ENCODE peak calls at places on chromosomes 2 and 18, in ten cellular contexts. Q is uterus; O is stimulated activated CD4-positive, alpha-beta T cell treated with anti-CD3 and anti-CD28 coated beads, TNF-alpha, amount 100 ng/mL, for 4 hours; J is T-helper 1 cell; M is MV-4-11; S is K562; I is frontal cortex; R is T-helper 2 cell; L is upper lobe of right lung; W is effector memory CD8-positive, alpha-beta T cell. A is an unnamed sample.

GRCh38 chr2:88122141-88122884 is 5.5 kb downstream of the FABP1 start:
- DNase-seq in Q (no peak), O (no peak), J (no peak), M (no peak), S (no peak), I (no peak), R (no peak), L (no peak), W (no peak), A (no peak)

GRCh38 chr2:84477886-84478285 is 18.8 kb upstream of the SUCLG1 start:
- DNase-seq in Q (no peak), O (no peak), J (no peak), M (no peak), S (no peak), I (no peak), R (no peak), L (no peak), W (no peak), A (no peak)

GRCh38 chr18:79321625-79322024 is 74.1 kb upstream of the NFATC1 start:
- DNase-seq in Q (no peak), O (no peak), J (no peak), M (no peak), S (no peak), I (no peak), R (no peak), L (no peak), W (no peak), A (peak)

GRCh38 chr2:183511154-183511553 is 386.9 kb downstream of the NUP35 start:
- DNase-seq in Q (no peak), O (no peak), J (no peak), M (no peak), S (no peak), I (no peak), R (no peak), L (no peak), W (no peak), A (no peak)

GRCh38 chr2:20586379-20586715 is 64.6 kb downstream of the HS1BP3 start:
- DNase-seq in Q (no peak), O (no peak), J (no peak), M (no peak), S (no peak), I (no peak), R (no peak), L (no peak), W (no peak), A (no peak)

GRCh38 chr2:20796374-20796791 is 26.5 kb downstream of the LDAH start:
- DNase-seq in Q (no peak), O (no peak), J (no peak), M (peak), S (no peak), I (no peak), R (no peak), L (no peak), W (no peak), A (no peak)

GRCh38 chr2:166197446-166197845 is 69.6 kb upstream of the SCN1A start:
- DNase-seq in Q (no peak), O (no peak), J (no peak), M (no peak), S (no peak), I (no peak), R (no peak), L (no peak), W (no peak), A (no peak)

GRCh38 chr2:113155331-113155730 is 18.4 kb upstream of the PSD4 start:
- DNase-seq in Q (no peak), O (no peak), J (no peak), M (no peak), S (no peak), I (no peak), R (no peak), L (no peak), W (no peak), A (no peak)

GRCh38 chr18:49668583-49669290 is 106.9 kb downstream of the LIPG start:
- DNase-seq in Q (peak), O (no peak), J (no peak), M (no peak), S (no peak), I (peak), R (no peak), L (no peak), W (no peak), A (no peak)

GRCh38 chr2:42651057-42651456 is 82.6 kb downstream of the MTA3 start:
- DNase-seq in Q (no peak), O (no peak), J (no peak), M (no peak), S (no peak), I (no peak), R (no peak), L (no peak), W (no peak), A (no peak)

GRCh38 chr18:52582516-52582915 is 242.5 kb downstream of the DCC start:
- DNase-seq in Q (no peak), O (no peak), J (no peak), M (no peak), S (no peak), I (no peak), R (no peak), L (no peak), W (no peak), A (no peak)

GRCh38 chr2:168294409-168294808 is 47.0 kb upstream of the STK39 start:
- DNase-seq in Q (no peak), O (no peak), J (no peak), M (no peak), S (no peak), I (no peak), R (no peak), L (no peak), W (no peak), A (no peak)

GRCh38 chr2:217162533-217162932 is 302.7 kb upstream of the TNP1 start:
- DNase-seq in Q (no peak), O (no peak), J (no peak), M (peak), S (peak), I (no peak), R (peak), L (no peak), W (no peak), A (peak)

A was measured in GM03348.